ENCODE peak calls at places on chromosomes 6 and 20, in ten cellular contexts. Q is stimulated activated CD4-positive, alpha-beta T cell treated with anti-CD3 and anti-CD28 coated beads, Interleukin-2, amount 100 ng/mL, for 48 hours; C is activated T-helper 9 cell treated with anti-CD3 and anti-CD28 coated beads, Interleukin-2, amount 50 U/mL, for 16 hours; O is dorsolateral prefrontal cortex; B is T-helper 17 cell; D is bronchial epithelial cell; Y is stimulated activated CD8-positive, alpha-beta memory T cell treated with anti-CD3 and anti-CD28 coated beads, Interleukin-12 subunit alpha, Interleukin-12 subunit beta, amount 100 ng/mL, for 4 hours; Z is fibroblast of villous mesenchyme; P is Kasumi-1; M is GM10248. L is an unnamed sample.
A peak's percentile ranks its signal among the peaks of the same experiment; 100 is the strongest.

GRCh38 chr6:167292301-167293087 is 1.4 kb downstream of the UNC93A start:
- DNase-seq in C (no peak), O (no peak), D (no peak), P (no peak), B (no peak), Z (no peak), Y (no peak), M (no peak), Q (no peak), L (no peak)

GRCh38 chr6:34970487-34970886 is 81.4 kb downstream of the ANKS1A start:
- DNase-seq in D (peak; percentile 13), Y (no peak), O (no peak), P (no peak), Z (no peak), C (no peak), Q (no peak), M (no peak), B (no peak), L (no peak)

GRCh38 chr20:64035066-64035932 is 683 bp upstream of the C20orf204 start:
- DNase-seq in M (peak; percentile 51), Q (no peak), P (no peak), Y (no peak), C (no peak), D (no peak), Z (no peak), B (peak; percentile 23), O (no peak), L (no peak)

GRCh38 chr20:48849779-48850178 is 22.0 kb upstream of the PREX1 start:
- DNase-seq in M (no peak), C (no peak), Q (no peak), P (no peak), Y (no peak), O (no peak), D (no peak), B (no peak), Z (no peak), L (no peak)

GRCh38 chr6:167659016-167659415 is 167.7 kb upstream of the AFDN start:
- DNase-seq in Z (no peak), Y (no peak), Q (no peak), B (no peak), C (no peak), D (no peak), P (no peak), M (no peak), O (no peak), L (no peak)

GRCh38 chr6:118602300-118602699 is 49.1 kb downstream of the CEP85L start:
- DNase-seq in P (no peak), M (no peak), C (no peak), O (no peak), D (no peak), B (no peak), Z (no peak), Q (no peak), Y (no peak), L (no peak)

GRCh38 chr6:167742719-167743303 is 83.9 kb upstream of the AFDN start:
- DNase-seq in M (no peak), C (no peak), D (peak; percentile 6), Y (no peak), O (no peak), Q (no peak), P (no peak), B (no peak), Z (no peak), L (no peak)

GRCh38 chr6:56842602-56843475 is 112.1 kb upstream of the BEND6 start:
- DNase-seq in O (no peak), D (no peak), Q (no peak), P (peak; percentile 40), B (no peak), C (no peak), M (peak; percentile 37), Z (peak; percentile 49), Y (no peak), L (peak; percentile 56)

GRCh38 chr6:155234687-155235543 is 28.9 kb upstream of the CLDN20 start:
- DNase-seq in D (no peak), Q (no peak), Y (no peak), P (no peak), M (no peak), C (no peak), Z (no peak), B (no peak), O (no peak), L (no peak)

GRCh38 chr6:36349240-36349639 is 12.6 kb upstream of the BNIP5 start:
- DNase-seq in B (no peak), Q (no peak), Z (no peak), D (peak; percentile 70), C (no peak), Y (no peak), P (no peak), O (no peak), M (no peak), L (no peak)

GRCh38 chr20:20837574-20838021 is 125.2 kb upstream of the RALGAPA2 start:
- DNase-seq in P (peak; percentile 70), Q (peak; percentile 29), D (peak; percentile 33), Y (no peak), M (peak; percentile 58), Z (peak; percentile 48), O (peak; percentile 71), B (no peak), C (no peak), L (peak; percentile 40)

GRCh38 chr20:36312724-36313441 is 6.7 kb downstream of the DLGAP4 start:
- DNase-seq in B (no peak), M (peak; percentile 12), P (no peak), Z (no peak), C (no peak), Q (no peak), Y (no peak), O (no peak), D (no peak), L (no peak)

GRCh38 chr6:46583081-46583480 is 69.5 kb downstream of the CYP39A1 start:
- DNase-seq in P (no peak), D (no peak), Q (no peak), M (no peak), C (no peak), Y (no peak), Z (peak; percentile 7), B (no peak), O (no peak), L (no peak)

GRCh38 chr6:9482030-9482731 is 932.7 kb downstream of the TFAP2A start:
- DNase-seq in M (no peak), Y (no peak), Z (peak; percentile 84), D (peak; percentile 96), C (no peak), B (no peak), O (no peak), P (no peak), Q (no peak), L (no peak)

GRCh38 chr6:20454201-20454824 is 52.6 kb downstream of the E2F3 start:
- DNase-seq in Z (no peak), Q (no peak), C (no peak), Y (no peak), O (no peak), M (no peak), D (no peak), P (no peak), B (no peak), L (no peak)

GRCh38 chr6:123448306-123448884 is 188.4 kb downstream of the TRDN start:
- DNase-seq in O (no peak), Z (no peak), B (no peak), M (no peak), C (no peak), Y (no peak), D (no peak), Q (no peak), P (no peak), L (no peak)

GRCh38 chr6:19723533-19723932 is 113.6 kb upstream of the ID4 start:
- DNase-seq in C (no peak), Z (peak; percentile 81), Y (no peak), Q (no peak), B (no peak), O (no peak), M (no peak), P (no peak), D (peak; percentile 74), L (no peak)

GRCh38 chr6:42279966-42280629 is 62.4 kb upstream of the MRPS10 start:
- DNase-seq in Y (no peak), Q (no peak), Z (peak; percentile 49), P (no peak), C (no peak), M (no peak), B (no peak), D (peak; percentile 31), O (no peak), L (peak; percentile 76)

GRCh38 chr6:7156666-7157278 is 49.0 kb downstream of the RREB1 start:
- DNase-seq in M (no peak), Z (peak; percentile 61), O (no peak), Y (no peak), C (no peak), P (no peak), B (no peak), D (peak; percentile 44), Q (no peak), L (no peak)

GRCh38 chr6:145878591-145879295 is 64.1 kb upstream of the FBXO30 start:
- DNase-seq in M (no peak), Z (no peak), O (no peak), P (no peak), D (no peak), B (no peak), C (no peak), Y (no peak), Q (no peak), L (no peak)

GRCh38 chr6:117205876-117206275 is 59.5 kb upstream of the VGLL2 start:
- DNase-seq in Z (no peak), M (no peak), Q (no peak), P (no peak), Y (no peak), C (no peak), D (no peak), O (no peak), B (no peak), L (no peak)

GRCh38 chr6:43758617-43759050 is 11.4 kb upstream of the VEGFA start:
- DNase-seq in O (no peak), C (no peak), P (no peak), Y (no peak), Z (no peak), B (no peak), Q (no peak), D (no peak), M (peak; percentile 68), L (no peak)

GRCh38 chr20:10171864-10172751 is 46.5 kb upstream of the SNAP25 start:
- DNase-seq in C (peak; percentile 2), D (peak; percentile 46), Z (peak; percentile 23), P (no peak), M (no peak), Y (no peak), O (peak; percentile 50), B (no peak), Q (peak; percentile 21), L (peak; percentile 22)

GRCh38 chr6:148491638-148492210 is 149.1 kb downstream of the SASH1 start:
- DNase-seq in O (no peak), Q (no peak), M (no peak), D (no peak), Y (no peak), Z (no peak), C (no peak), B (no peak), P (no peak), L (no peak)

GRCh38 chr6:150547511-150548222 is 52.0 kb upstream of the PLEKHG1 start:
- DNase-seq in Y (no peak), M (no peak), Z (no peak), D (no peak), C (no peak), B (no peak), Q (no peak), O (no peak), P (no peak), L (peak; percentile 78)

GRCh38 chr20:34877002-34877264 is 521 bp downstream of the ACSS2 start:
- DNase-seq in Q (no peak), M (no peak), D (no peak), C (no peak), Z (peak; percentile 27), P (no peak), Y (no peak), B (no peak), O (no peak), L (no peak)

GRCh38 chr6:32164295-32164694 is at the start of gene EGFL8:
- DNase-seq in O (no peak), Z (no peak), P (no peak), M (no peak), D (no peak), B (no peak), Y (no peak), Q (no peak), C (no peak), L (no peak)

GRCh38 chr20:44912189-44912588 is 2.3 kb downstream of the PABPC1L start:
- DNase-seq in D (no peak), Y (no peak), Q (no peak), C (no peak), Z (no peak), B (no peak), P (no peak), M (no peak), O (no peak), L (no peak)